ENCODE peak calls at places on chromosomes 3 and 15, in nine cellular contexts. Z, S, H, L, N, U, Q, Y and E are unnamed samples.

GRCh38 chr15:94383706-94384105 is 152.3 kb downstream of the MCTP2 start:
- DNase-seq in Z (no peak), S (peak), H (no peak), L (no peak), N (no peak), U (no peak), Q (no peak), Y (no peak), E (no peak)

GRCh38 chr3:129313983-129314756 is 35.5 kb downstream of the HMCES start:
- DNase-seq in Z (peak), S (no peak), H (peak), L (no peak), N (peak), U (peak), Q (no peak), Y (peak), E (no peak)

GRCh38 chr15:89364741-89365450 is 30.3 kb upstream of the POLG start:
- DNase-seq in Z (no peak), S (no peak), H (no peak), L (no peak), N (peak), U (peak), Q (no peak), Y (no peak), E (peak)

GRCh38 chr15:39327005-39327725 is 253.7 kb upstream of the THBS1 start:
- DNase-seq in Z (no peak), S (no peak), H (no peak), L (no peak), N (no peak), U (no peak), Q (no peak), Y (no peak), E (no peak)

GRCh38 chr3:44962606-44963393 is 13.2 kb downstream of the ZDHHC3 start:
- DNase-seq in Z (no peak), S (no peak), H (peak), L (no peak), N (no peak), U (no peak), Q (no peak), Y (peak), E (no peak)

GRCh38 chr15:68114356-68114755 is 60.2 kb downstream of the PIAS1 start:
- DNase-seq in Z (peak), S (peak), H (peak), L (no peak), N (no peak), U (no peak), Q (no peak), Y (peak), E (no peak)

GRCh38 chr15:57025264-57025939 is 107.0 kb downstream of the TCF12 start:
- DNase-seq in Z (peak), S (peak), H (peak), L (no peak), N (no peak), U (peak), Q (no peak), Y (peak), E (no peak)

GRCh38 chr15:68272797-68273271 is 4.7 kb upstream of the FEM1B start:
- DNase-seq in Z (peak), S (peak), H (peak), L (no peak), N (no peak), U (no peak), Q (no peak), Y (peak), E (no peak)

GRCh38 chr3:113092746-113093145 is 102.0 kb downstream of the GTPBP8 start:
- DNase-seq in Z (no peak), S (no peak), H (no peak), L (no peak), N (no peak), U (no peak), Q (no peak), Y (no peak), E (no peak)

GRCh38 chr3:77931272-77932009 is 891.5 kb downstream of the ROBO2 start:
- DNase-seq in Z (no peak), S (no peak), H (peak), L (no peak), N (no peak), U (no peak), Q (no peak), Y (no peak), E (no peak)

GRCh38 chr3:14460342-14461005 is 58.1 kb downstream of the SLC6A6 start:
- DNase-seq in Z (peak), S (no peak), H (peak), L (peak), N (no peak), U (no peak), Q (no peak), Y (peak), E (peak)

GRCh38 chr3:100880072-100880471 is 113.1 kb downstream of the ABI3BP start:
- DNase-seq in Z (peak), S (no peak), H (no peak), L (no peak), N (no peak), U (peak), Q (no peak), Y (no peak), E (no peak)

GRCh38 chr3:27976933-27977332 is 254.8 kb upstream of the EOMES start:
- DNase-seq in Z (peak), S (peak), H (peak), L (no peak), N (no peak), U (no peak), Q (no peak), Y (no peak), E (no peak)

GRCh38 chr3:50303038-50303815 is at the start of gene HYAL1:
- DNase-seq in Z (no peak), S (no peak), H (no peak), L (peak), N (peak), U (peak), Q (no peak), Y (no peak), E (no peak)

GRCh38 chr15:35279811-35280210 is 194.7 kb upstream of the NANOGP8 start:
- DNase-seq in Z (no peak), S (no peak), H (peak), L (no peak), N (no peak), U (no peak), Q (no peak), Y (no peak), E (no peak)

GRCh38 chr3:146972726-146973125 is 367.6 kb upstream of the PLSCR5 start:
- DNase-seq in Z (peak), S (no peak), H (peak), L (no peak), N (no peak), U (no peak), Q (no peak), Y (peak), E (no peak)

GRCh38 chr3:184508938-184509337 is 52.6 kb upstream of the EPHB3 start:
- DNase-seq in Z (no peak), S (no peak), H (no peak), L (no peak), N (no peak), U (no peak), Q (no peak), Y (no peak), E (no peak)

GRCh38 chr3:66904816-66905543 is 93.1 kb upstream of the KBTBD8 start:
- DNase-seq in Z (no peak), S (no peak), H (no peak), L (no peak), N (no peak), U (no peak), Q (no peak), Y (no peak), E (no peak)

GRCh38 chr3:10553586-10554235 is 48.3 kb upstream of the ATP2B2 start:
- DNase-seq in Z (no peak), S (no peak), H (peak), L (no peak), N (peak), U (peak), Q (no peak), Y (no peak), E (no peak)

GRCh38 chr3:196813903-196814302 is 53.8 kb upstream of the SENP5 start:
- DNase-seq in Z (no peak), S (no peak), H (peak), L (no peak), N (no peak), U (no peak), Q (no peak), Y (peak), E (no peak)

GRCh38 chr15:70525551-70525950 is 237.8 kb downstream of the UACA start:
- DNase-seq in Z (no peak), S (no peak), H (no peak), L (no peak), N (no peak), U (no peak), Q (no peak), Y (no peak), E (no peak)

GRCh38 chr15:65408370-65409283 is 14.1 kb downstream of the IGDCC4 start:
- DNase-seq in Z (no peak), S (no peak), H (peak), L (no peak), N (no peak), U (no peak), Q (no peak), Y (no peak), E (no peak)

GRCh38 chr3:18679226-18679625 is 254.1 kb upstream of the SATB1 start:
- DNase-seq in Z (no peak), S (no peak), H (no peak), L (peak), N (no peak), U (no peak), Q (no peak), Y (no peak), E (no peak)

GRCh38 chr3:99909714-99910508 is 92.2 kb downstream of the CMSS1 start:
- DNase-seq in Z (peak), S (peak), H (peak), L (no peak), N (no peak), U (no peak), Q (no peak), Y (peak), E (no peak)